ENCODE peak calls at places on chromosomes 6 and 20, in nine cellular contexts. One of them, this sample, is unnamed.

GRCh38 chr20:64080013-64080812 is at the start of gene OPRL1:
- DNase-seq in Karpas-422: no peak
- DNase-seq in thoracic aorta: no peak
- DNase-seq in keratinocyte: no peak
- DNase-seq in pancreas: no peak
- DNase-seq in transverse colon: no peak
- DNase-seq in ovary: no peak
- DNase-seq in GM23338: peak; percentile 47
- DNase-seq in HCT116: no peak
- DNase-seq in this sample: peak; percentile 52

GRCh38 chr6:128508588-128509296 is 11.7 kb downstream of the PTPRK start:
- DNase-seq in Karpas-422: no peak
- DNase-seq in thoracic aorta: no peak
- DNase-seq in keratinocyte: peak; percentile 55
- DNase-seq in pancreas: no peak
- DNase-seq in transverse colon: no peak
- DNase-seq in ovary: no peak
- DNase-seq in GM23338: no peak
- DNase-seq in HCT116: peak; percentile 61
- DNase-seq in this sample: peak; percentile 62

GRCh38 chr6:208973-209372 is 83.3 kb upstream of the DUSP22 start:
- DNase-seq in Karpas-422: peak; percentile 38
- DNase-seq in thoracic aorta: no peak
- DNase-seq in keratinocyte: no peak
- DNase-seq in pancreas: no peak
- DNase-seq in transverse colon: no peak
- DNase-seq in ovary: no peak
- DNase-seq in GM23338: no peak
- DNase-seq in HCT116: no peak
- DNase-seq in this sample: no peak

GRCh38 chr6:8642131-8642530 is 206.8 kb upstream of the SLC35B3 start:
- DNase-seq in Karpas-422: no peak
- DNase-seq in thoracic aorta: no peak
- DNase-seq in keratinocyte: no peak
- DNase-seq in pancreas: no peak
- DNase-seq in transverse colon: no peak
- DNase-seq in ovary: no peak
- DNase-seq in GM23338: no peak
- DNase-seq in HCT116: no peak
- DNase-seq in this sample: no peak

GRCh38 chr6:135008072-135008940 is 46.3 kb downstream of the HBS1L start:
- DNase-seq in Karpas-422: no peak
- DNase-seq in thoracic aorta: no peak
- DNase-seq in keratinocyte: no peak
- DNase-seq in pancreas: no peak
- DNase-seq in transverse colon: no peak
- DNase-seq in ovary: no peak
- DNase-seq in GM23338: no peak
- DNase-seq in HCT116: no peak
- DNase-seq in this sample: no peak

GRCh38 chr6:136635615-136636014 is 85.4 kb upstream of the MAP7 start:
- DNase-seq in Karpas-422: no peak
- DNase-seq in thoracic aorta: no peak
- DNase-seq in keratinocyte: no peak
- DNase-seq in pancreas: no peak
- DNase-seq in transverse colon: no peak
- DNase-seq in ovary: no peak
- DNase-seq in GM23338: no peak
- DNase-seq in HCT116: no peak
- DNase-seq in this sample: no peak

GRCh38 chr6:42292002-42292735 is 74.5 kb upstream of the MRPS10 start:
- DNase-seq in Karpas-422: no peak
- DNase-seq in thoracic aorta: no peak
- DNase-seq in keratinocyte: no peak
- DNase-seq in pancreas: no peak
- DNase-seq in transverse colon: no peak
- DNase-seq in ovary: no peak
- DNase-seq in GM23338: no peak
- DNase-seq in HCT116: peak; percentile 55
- DNase-seq in this sample: no peak

GRCh38 chr6:40074292-40075050 is 140.2 kb upstream of the MOCS1 start:
- DNase-seq in Karpas-422: no peak
- DNase-seq in thoracic aorta: no peak
- DNase-seq in keratinocyte: no peak
- DNase-seq in pancreas: no peak
- DNase-seq in transverse colon: no peak
- DNase-seq in ovary: no peak
- DNase-seq in GM23338: no peak
- DNase-seq in HCT116: no peak
- DNase-seq in this sample: no peak

GRCh38 chr6:166775180-166775922 is 148.3 kb upstream of the RPS6KA2 start:
- DNase-seq in Karpas-422: peak; percentile 93
- DNase-seq in thoracic aorta: no peak
- DNase-seq in keratinocyte: peak; percentile 38
- DNase-seq in pancreas: no peak
- DNase-seq in transverse colon: peak; percentile 49
- DNase-seq in ovary: peak; percentile 50
- DNase-seq in GM23338: peak; percentile 89
- DNase-seq in HCT116: peak; percentile 51
- DNase-seq in this sample: peak; percentile 86

GRCh38 chr6:34462561-34462971 is 3.3 kb upstream of the PACSIN1 start:
- DNase-seq in Karpas-422: no peak
- DNase-seq in thoracic aorta: no peak
- DNase-seq in keratinocyte: no peak
- DNase-seq in pancreas: no peak
- DNase-seq in transverse colon: peak; percentile 39
- DNase-seq in ovary: no peak
- DNase-seq in GM23338: peak; percentile 77
- DNase-seq in HCT116: peak; percentile 69
- DNase-seq in this sample: peak; percentile 64

GRCh38 chr20:31608256-31608980 is 3.3 kb downstream of the ID1 start:
- DNase-seq in Karpas-422: no peak
- DNase-seq in thoracic aorta: no peak
- DNase-seq in keratinocyte: no peak
- DNase-seq in pancreas: peak; percentile 80
- DNase-seq in transverse colon: peak; percentile 92
- DNase-seq in ovary: peak; percentile 75
- DNase-seq in GM23338: peak; percentile 100
- DNase-seq in HCT116: peak; percentile 91
- DNase-seq in this sample: no peak

GRCh38 chr6:19995575-19996257 is 158.5 kb downstream of the ID4 start:
- DNase-seq in Karpas-422: no peak
- DNase-seq in thoracic aorta: no peak
- DNase-seq in keratinocyte: no peak
- DNase-seq in pancreas: no peak
- DNase-seq in transverse colon: no peak
- DNase-seq in ovary: no peak
- DNase-seq in GM23338: peak; percentile 14
- DNase-seq in HCT116: no peak
- DNase-seq in this sample: no peak

GRCh38 chr6:159720708-159721107 is 6.6 kb upstream of the WTAP start:
- DNase-seq in Karpas-422: peak; percentile 87
- DNase-seq in thoracic aorta: no peak
- DNase-seq in keratinocyte: no peak
- DNase-seq in pancreas: no peak
- DNase-seq in transverse colon: no peak
- DNase-seq in ovary: no peak
- DNase-seq in GM23338: peak; percentile 75
- DNase-seq in HCT116: peak; percentile 42
- DNase-seq in this sample: no peak

GRCh38 chr20:24754691-24755090 is 194.4 kb upstream of the CST7 start:
- DNase-seq in Karpas-422: no peak
- DNase-seq in thoracic aorta: no peak
- DNase-seq in keratinocyte: no peak
- DNase-seq in pancreas: no peak
- DNase-seq in transverse colon: no peak
- DNase-seq in ovary: no peak
- DNase-seq in GM23338: no peak
- DNase-seq in HCT116: no peak
- DNase-seq in this sample: no peak

GRCh38 chr6:38375937-38376336 is 263.8 kb downstream of the BTBD9 start:
- DNase-seq in Karpas-422: no peak
- DNase-seq in thoracic aorta: no peak
- DNase-seq in keratinocyte: no peak
- DNase-seq in pancreas: no peak
- DNase-seq in transverse colon: no peak
- DNase-seq in ovary: no peak
- DNase-seq in GM23338: no peak
- DNase-seq in HCT116: no peak
- DNase-seq in this sample: no peak

GRCh38 chr6:88814909-88815308 is 148.5 kb downstream of the RNGTT start:
- DNase-seq in Karpas-422: no peak
- DNase-seq in thoracic aorta: no peak
- DNase-seq in keratinocyte: no peak
- DNase-seq in pancreas: no peak
- DNase-seq in transverse colon: no peak
- DNase-seq in ovary: no peak
- DNase-seq in GM23338: no peak
- DNase-seq in HCT116: no peak
- DNase-seq in this sample: no peak

GRCh38 chr6:99350573-99350972 is 1.1 kb upstream of the FAXC start:
- DNase-seq in Karpas-422: no peak
- DNase-seq in thoracic aorta: no peak
- DNase-seq in keratinocyte: no peak
- DNase-seq in pancreas: no peak
- DNase-seq in transverse colon: no peak
- DNase-seq in ovary: no peak
- DNase-seq in GM23338: peak; percentile 55
- DNase-seq in HCT116: no peak
- DNase-seq in this sample: no peak
- H3K4me3 ChIP-seq in Karpas-422: no peak overlapping the region
- H3K4me3 ChIP-seq in thoracic aorta: peak overlapping the region; percentile 88
- H3K4me3 ChIP-seq in keratinocyte: peak overlapping the region; percentile 81
- H3K4me3 ChIP-seq in pancreas: peak overlapping the region; percentile 78
- H3K4me3 ChIP-seq in transverse colon: peak overlapping the region; percentile 55
- H3K4me3 ChIP-seq in ovary: no peak overlapping the region
- H3K4me3 ChIP-seq in GM23338: peak overlapping the region; percentile 56
- H3K4me3 ChIP-seq in HCT116: peak overlapping the region; percentile 51
- H3K4me3 ChIP-seq in this sample: no peak overlapping the region

GRCh38 chr20:44814937-44815336 is 4.6 kb upstream of the RIMS4 start:
- DNase-seq in Karpas-422: no peak
- DNase-seq in thoracic aorta: no peak
- DNase-seq in keratinocyte: no peak
- DNase-seq in pancreas: no peak
- DNase-seq in transverse colon: no peak
- DNase-seq in ovary: no peak
- DNase-seq in GM23338: no peak
- DNase-seq in HCT116: no peak
- DNase-seq in this sample: no peak

GRCh38 chr20:44817143-44817910 is 7.0 kb upstream of the RIMS4 start:
- DNase-seq in Karpas-422: no peak
- DNase-seq in thoracic aorta: no peak
- DNase-seq in keratinocyte: no peak
- DNase-seq in pancreas: no peak
- DNase-seq in transverse colon: no peak
- DNase-seq in ovary: no peak
- DNase-seq in GM23338: no peak
- DNase-seq in HCT116: no peak
- DNase-seq in this sample: no peak

GRCh38 chr20:44819936-44820335 is 9.6 kb upstream of the RIMS4 start:
- DNase-seq in Karpas-422: no peak
- DNase-seq in thoracic aorta: no peak
- DNase-seq in keratinocyte: no peak
- DNase-seq in pancreas: no peak
- DNase-seq in transverse colon: no peak
- DNase-seq in ovary: no peak
- DNase-seq in GM23338: no peak
- DNase-seq in HCT116: no peak
- DNase-seq in this sample: no peak
- H3K27me3 ChIP-seq in Karpas-422: no peaks in the 10 kb centered on the region
- H3K27me3 ChIP-seq in thoracic aorta: no peaks in the 10 kb centered on the region
- H3K27me3 ChIP-seq in keratinocyte: peaks cover 6% of the 10 kb centered on the region
- H3K27me3 ChIP-seq in pancreas: no peaks in the 10 kb centered on the region
- H3K27me3 ChIP-seq in transverse colon: no peaks in the 10 kb centered on the region
- H3K27me3 ChIP-seq in ovary: no peaks in the 10 kb centered on the region
- H3K27me3 ChIP-seq in GM23338: no peaks in the 10 kb centered on the region
- H3K27me3 ChIP-seq in HCT116: no peaks in the 10 kb centered on the region
- H3K27me3 ChIP-seq in this sample: peaks cover 3% of the 10 kb centered on the region

DNA sequence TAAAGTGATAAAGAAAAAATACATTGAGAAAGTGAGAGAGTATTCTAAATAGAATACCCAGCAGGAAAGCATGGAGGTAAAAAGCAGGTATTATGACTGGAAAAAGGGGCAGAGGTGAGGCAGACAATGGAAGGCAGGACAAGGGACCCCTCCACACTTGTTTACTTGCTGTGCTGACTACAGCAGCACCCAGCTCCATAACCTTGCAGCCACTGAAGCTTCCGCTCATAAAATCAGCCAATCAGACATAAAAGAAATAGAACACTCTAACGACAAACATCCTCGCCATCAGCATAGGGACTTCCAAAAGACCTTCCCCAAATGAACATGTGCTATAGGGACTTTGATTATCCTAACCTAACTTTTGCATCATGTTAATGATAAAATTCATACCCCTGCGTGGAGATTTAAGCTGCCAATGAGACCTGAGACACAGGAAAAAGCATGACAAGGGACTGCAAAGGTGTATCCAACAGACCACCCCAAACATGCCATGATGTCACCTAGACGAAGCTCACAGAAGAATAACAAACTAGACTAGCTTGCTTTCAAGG is 120.1 kb downstream of the HFE start:
- DNase-seq in Karpas-422: no peak
- DNase-seq in thoracic aorta: no peak
- DNase-seq in keratinocyte: no peak
- DNase-seq in pancreas: no peak
- DNase-seq in transverse colon: no peak
- DNase-seq in ovary: no peak
- DNase-seq in GM23338: no peak
- DNase-seq in HCT116: no peak
- DNase-seq in this sample: no peak
- H3K27ac ChIP-seq in Karpas-422: no peak overlapping the region
- H3K27ac ChIP-seq in thoracic aorta: no peak overlapping the region
- H3K27ac ChIP-seq in keratinocyte: no peak overlapping the region
- H3K27ac ChIP-seq in pancreas: no peak overlapping the region
- H3K27ac ChIP-seq in transverse colon: peak overlapping the region; percentile 93
- H3K27ac ChIP-seq in ovary: no peak overlapping the region
- H3K27ac ChIP-seq in GM23338: peak overlapping the region; percentile 99
- H3K27ac ChIP-seq in HCT116: no peak overlapping the region
- H3K27ac ChIP-seq in this sample: peak overlapping the region; percentile 89

DNA sequence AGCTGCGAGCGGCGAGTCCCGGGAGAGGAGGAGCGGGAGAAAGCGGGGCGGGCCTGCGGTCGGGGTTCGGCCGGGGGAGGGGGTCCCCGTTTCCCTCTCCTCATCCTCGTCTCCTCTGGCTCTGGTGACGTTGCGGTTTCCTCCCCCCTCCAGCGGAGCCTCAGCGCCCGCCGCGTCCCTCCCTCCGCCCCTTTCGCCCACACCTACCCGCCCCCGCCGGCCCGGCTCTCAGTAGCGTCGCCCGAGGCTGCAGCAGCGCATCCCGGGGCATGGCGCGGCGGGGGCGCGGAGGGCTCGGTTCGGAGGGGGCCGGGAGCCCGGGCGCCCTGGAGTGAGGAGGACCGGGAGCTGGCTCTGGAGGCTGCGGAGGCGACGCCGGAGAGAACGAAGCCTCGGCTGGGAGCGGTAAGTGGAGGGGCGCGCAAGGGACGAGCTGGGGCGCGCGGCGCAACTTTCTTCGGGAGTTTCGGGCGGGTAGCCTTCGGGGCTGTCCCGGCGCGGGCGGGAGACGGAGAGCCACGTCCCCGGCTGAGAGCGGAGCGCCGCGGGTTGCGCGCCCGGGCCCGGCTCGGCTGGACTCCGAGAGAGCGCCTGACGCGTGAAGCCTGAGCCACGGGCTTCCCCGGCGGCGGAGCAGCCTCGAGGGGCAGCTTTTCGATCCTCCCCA is at the start of gene DSE:
- DNase-seq in Karpas-422: no peak
- DNase-seq in thoracic aorta: peak; percentile 24
- DNase-seq in keratinocyte: no peak
- DNase-seq in pancreas: peak; percentile 85
- DNase-seq in transverse colon: peak; percentile 78
- DNase-seq in ovary: peak; percentile 91
- DNase-seq in GM23338: peak; percentile 95
- DNase-seq in HCT116: no peak
- DNase-seq in this sample: peak; percentile 82
- H3K4me3 ChIP-seq in Karpas-422: peak within 1 kb of the TSS; percentile 48
- H3K4me3 ChIP-seq in thoracic aorta: peak within 1 kb of the TSS; percentile 82
- H3K4me3 ChIP-seq in keratinocyte: peak within 1 kb of the TSS; percentile 90
- H3K4me3 ChIP-seq in pancreas: peak within 1 kb of the TSS; percentile 80
- H3K4me3 ChIP-seq in transverse colon: peak within 1 kb of the TSS; percentile 49
- H3K4me3 ChIP-seq in ovary: peak within 1 kb of the TSS; percentile 90
- H3K4me3 ChIP-seq in GM23338: peak within 1 kb of the TSS; percentile 76
- H3K4me3 ChIP-seq in HCT116: peak within 1 kb of the TSS; percentile 74
- H3K4me3 ChIP-seq in this sample: peak within 1 kb of the TSS; percentile 68

This sample was measured in A673.